ENCODE peak calls at places on chromosomes 1 and 21, in five cellular contexts. One of them, this sample, is unnamed. For H3K9me2, the result is how much of the 10 kb centered on the place peaks cover.

GRCh38 chr1:1604374-1605033 is 4.6 kb upstream of the FNDC10 start:
- DNase-seq in PC-3: no peak
- DNase-seq in MM.1S: no peak
- DNase-seq in GM23248: no peak
- DNase-seq in HCT116: no peak
- DNase-seq in this sample: no peak

GRCh38 chr1:154951901-154952657 is 3.8 kb downstream of the PBXIP1 start:
- DNase-seq in PC-3: no peak
- DNase-seq in MM.1S: peak
- DNase-seq in GM23248: no peak
- DNase-seq in HCT116: no peak
- DNase-seq in this sample: no peak

GRCh38 chr1:244846653-244847052 is 11.2 kb downstream of the COX20 start:
- DNase-seq in PC-3: no peak
- DNase-seq in MM.1S: no peak
- DNase-seq in GM23248: no peak
- DNase-seq in HCT116: no peak
- DNase-seq in this sample: no peak

GRCh38 chr1:80566123-80566522 is 1234.6 kb upstream of the ADGRL2 start:
- DNase-seq in PC-3: no peak
- DNase-seq in MM.1S: no peak
- DNase-seq in GM23248: no peak
- DNase-seq in HCT116: no peak
- DNase-seq in this sample: no peak

GRCh38 chr21:36436829-36437744 is 42.8 kb downstream of the CLDN14 start:
- DNase-seq in PC-3: no peak
- DNase-seq in MM.1S: no peak
- DNase-seq in GM23248: peak
- DNase-seq in HCT116: no peak
- DNase-seq in this sample: no peak

GRCh38 chr1:64866689-64867088 is 99.7 kb downstream of the JAK1 start:
- DNase-seq in PC-3: no peak
- DNase-seq in MM.1S: no peak
- DNase-seq in GM23248: no peak
- DNase-seq in HCT116: no peak
- DNase-seq in this sample: no peak

GRCh38 chr1:66564250-66564649 is 30.3 kb downstream of the SGIP1 start:
- DNase-seq in PC-3: peak
- DNase-seq in MM.1S: no peak
- DNase-seq in GM23248: peak
- DNase-seq in HCT116: peak
- DNase-seq in this sample: no peak

GRCh38 chr1:2837316-2837715 is 35.8 kb upstream of the TTC34 start:
- DNase-seq in PC-3: no peak
- DNase-seq in MM.1S: no peak
- DNase-seq in GM23248: no peak
- DNase-seq in HCT116: no peak
- DNase-seq in this sample: no peak

GRCh38 chr1:7186382-7187120 is 401.3 kb downstream of the CAMTA1 start:
- DNase-seq in PC-3: no peak
- DNase-seq in MM.1S: no peak
- DNase-seq in GM23248: no peak
- DNase-seq in HCT116: no peak
- DNase-seq in this sample: no peak

GRCh38 chr1:36425791-36426190 is 24.5 kb downstream of the OSCP1 start:
- DNase-seq in PC-3: peak
- DNase-seq in MM.1S: no peak
- DNase-seq in GM23248: peak
- DNase-seq in HCT116: no peak
- DNase-seq in this sample: no peak

GRCh38 chr1:98086796-98087195 is 166.0 kb upstream of the DPYD start:
- DNase-seq in PC-3: peak
- DNase-seq in MM.1S: no peak
- DNase-seq in GM23248: peak
- DNase-seq in HCT116: peak
- DNase-seq in this sample: peak

GRCh38 chr1:244214009-244214967 is 163.2 kb downstream of the ZBTB18 start:
- DNase-seq in PC-3: peak
- DNase-seq in MM.1S: no peak
- DNase-seq in GM23248: no peak
- DNase-seq in HCT116: peak
- DNase-seq in this sample: peak

GRCh38 chr1:6041432-6042062 is 4.1 kb upstream of the KCNAB2 start:
- DNase-seq in PC-3: peak
- DNase-seq in MM.1S: no peak
- DNase-seq in GM23248: peak
- DNase-seq in HCT116: no peak
- DNase-seq in this sample: peak

GRCh38 chr1:189237008-189237407 is 1240.7 kb downstream of the BRINP3 start:
- DNase-seq in PC-3: no peak
- DNase-seq in MM.1S: no peak
- DNase-seq in GM23248: no peak
- DNase-seq in HCT116: no peak
- DNase-seq in this sample: no peak

GRCh38 chr1:116987256-116987555 is 14.4 kb upstream of the CD101 start:
- DNase-seq in PC-3: no peak
- DNase-seq in MM.1S: no peak
- DNase-seq in GM23248: no peak
- DNase-seq in HCT116: no peak
- DNase-seq in this sample: peak

GRCh38 chr1:194159941-194160340 is 973.5 kb upstream of the B3GALT2 start:
- DNase-seq in PC-3: peak
- DNase-seq in MM.1S: no peak
- DNase-seq in GM23248: no peak
- DNase-seq in HCT116: peak
- DNase-seq in this sample: no peak

GRCh38 chr1:58922302-58923089 is 138.6 kb upstream of the JUN start:
- DNase-seq in PC-3: no peak
- DNase-seq in MM.1S: peak
- DNase-seq in GM23248: no peak
- DNase-seq in HCT116: no peak
- DNase-seq in this sample: peak

GRCh38 chr1:92951141-92951582 is 10.1 kb downstream of the DIPK1A start:
- DNase-seq in PC-3: peak
- DNase-seq in MM.1S: peak
- DNase-seq in GM23248: peak
- DNase-seq in HCT116: peak
- DNase-seq in this sample: peak

GRCh38 chr1:218930879-218931278 is 242.8 kb upstream of the LYPLAL1 start:
- DNase-seq in PC-3: peak
- DNase-seq in MM.1S: no peak
- DNase-seq in GM23248: no peak
- DNase-seq in HCT116: no peak
- DNase-seq in this sample: no peak

GRCh38 chr1:155713054-155713453 is 24.2 kb downstream of the DAP3 start:
- DNase-seq in PC-3: no peak
- DNase-seq in MM.1S: no peak
- DNase-seq in GM23248: no peak
- DNase-seq in HCT116: no peak
- DNase-seq in this sample: no peak

GRCh38 chr1:43238991-43239469 is 30.8 kb upstream of the TMEM125 start:
- DNase-seq in PC-3: no peak
- DNase-seq in MM.1S: no peak
- DNase-seq in GM23248: no peak
- DNase-seq in HCT116: no peak
- DNase-seq in this sample: no peak

GRCh38 chr1:59520759-59521442 is 224.0 kb downstream of the FGGY start:
- DNase-seq in PC-3: no peak
- DNase-seq in MM.1S: no peak
- DNase-seq in GM23248: no peak
- DNase-seq in HCT116: no peak
- DNase-seq in this sample: peak

GRCh38 chr1:9426291-9426711 is 113.0 kb upstream of the SLC25A33 start:
- DNase-seq in PC-3: no peak
- DNase-seq in MM.1S: peak
- DNase-seq in GM23248: no peak
- DNase-seq in HCT116: no peak
- DNase-seq in this sample: no peak

GRCh38 chr1:19872190-19872589 is 10.0 kb upstream of the OTUD3 start:
- DNase-seq in PC-3: peak
- DNase-seq in MM.1S: peak
- DNase-seq in GM23248: peak
- DNase-seq in HCT116: no peak
- DNase-seq in this sample: peak

GRCh38 chr1:148160421-148161251 is 8.6 kb upstream of the NBPF11 start:
- DNase-seq in PC-3: no peak
- DNase-seq in MM.1S: no peak
- DNase-seq in GM23248: peak
- DNase-seq in HCT116: no peak
- DNase-seq in this sample: no peak

GRCh38 chr1:78229344-78229743 is 183.6 kb downstream of the GIPC2 start:
- DNase-seq in PC-3: peak
- DNase-seq in MM.1S: no peak
- DNase-seq in GM23248: peak
- DNase-seq in HCT116: no peak
- DNase-seq in this sample: no peak

GRCh38 chr1:218983848-218984247 is 189.8 kb upstream of the LYPLAL1 start:
- DNase-seq in PC-3: no peak
- DNase-seq in MM.1S: no peak
- DNase-seq in GM23248: peak
- DNase-seq in HCT116: no peak
- DNase-seq in this sample: no peak

GRCh38 chr1:31762323-31762722 is 1.8 kb downstream of the ADGRB2 start:
- DNase-seq in PC-3: no peak
- DNase-seq in MM.1S: no peak
- DNase-seq in GM23248: no peak
- DNase-seq in HCT116: no peak
- DNase-seq in this sample: no peak

GRCh38 chr1:31761883-31762282 is 2.3 kb downstream of the ADGRB2 start:
- DNase-seq in PC-3: peak
- DNase-seq in MM.1S: no peak
- DNase-seq in GM23248: peak
- DNase-seq in HCT116: no peak
- DNase-seq in this sample: no peak

GRCh38 chr1:31760901-31761470 is 3.2 kb downstream of the ADGRB2 start:
- DNase-seq in PC-3: peak
- DNase-seq in MM.1S: no peak
- DNase-seq in GM23248: peak
- DNase-seq in HCT116: no peak
- DNase-seq in this sample: peak

GRCh38 chr1:31759266-31760023 is 4.7 kb downstream of the ADGRB2 start:
- DNase-seq in PC-3: no peak
- DNase-seq in MM.1S: no peak
- DNase-seq in GM23248: peak
- DNase-seq in HCT116: no peak
- DNase-seq in this sample: peak

DNA sequence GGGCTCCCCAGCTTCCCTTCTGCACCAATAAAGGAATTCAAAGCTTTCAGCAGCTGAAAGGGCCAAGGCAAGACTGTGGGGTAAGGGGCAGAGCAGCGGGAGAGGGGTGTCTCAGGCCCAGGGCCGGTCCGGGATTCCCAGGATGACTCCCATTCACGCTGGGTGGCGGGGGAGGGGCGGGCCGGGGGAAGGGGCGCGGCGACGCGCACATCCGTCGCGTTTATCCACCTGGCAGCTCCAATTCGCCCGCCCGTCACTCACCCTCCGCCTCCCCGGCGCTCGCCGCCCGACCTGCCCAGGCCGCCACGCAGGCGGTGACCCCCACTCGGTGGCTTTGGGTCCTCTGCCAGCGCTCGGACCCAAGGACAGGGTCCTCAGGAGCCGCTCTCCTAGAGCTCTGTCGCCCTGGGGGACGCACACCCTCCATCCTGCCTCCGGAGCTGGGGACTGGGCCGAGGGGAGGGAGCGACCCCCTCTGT is 3.7 kb downstream of the ADGRB2 start:
- DNase-seq in PC-3: peak
- DNase-seq in MM.1S: no peak
- DNase-seq in GM23248: no peak
- DNase-seq in HCT116: no peak
- DNase-seq in this sample: peak
- TF ChIP-seq EZH2 in PC-3: no peak
- TF ChIP-seq EZH2 in MM.1S: no peak
- TF ChIP-seq EZH2 in GM23248: no peak
- TF ChIP-seq EZH2 in HCT116: no peak
- TF ChIP-seq EZH2 in this sample: no peak

GRCh38 chr1:206111528-206111927 is 5.7 kb downstream of the AVPR1B start:
- DNase-seq in PC-3: no peak
- DNase-seq in MM.1S: no peak
- DNase-seq in GM23248: no peak
- DNase-seq in HCT116: no peak
- DNase-seq in this sample: peak
- TF ChIP-seq EZH2phosphoT487 in PC-3: no peak
- TF ChIP-seq EZH2phosphoT487 in MM.1S: no peak
- TF ChIP-seq EZH2phosphoT487 in GM23248: no peak
- TF ChIP-seq EZH2phosphoT487 in HCT116: no peak
- TF ChIP-seq EZH2phosphoT487 in this sample: no peak

GRCh38 chr1:114037952-114038867 is 58.9 kb downstream of the OLFML3 start:
- DNase-seq in PC-3: peak
- DNase-seq in MM.1S: no peak
- DNase-seq in GM23248: no peak
- DNase-seq in HCT116: no peak
- DNase-seq in this sample: no peak

GRCh38 chr1:114040273-114041043 is 61.2 kb downstream of the OLFML3 start:
- DNase-seq in PC-3: no peak
- DNase-seq in MM.1S: no peak
- DNase-seq in GM23248: peak
- DNase-seq in HCT116: no peak
- DNase-seq in this sample: no peak

GRCh38 chr1:114037503-114037890 is 58.2 kb downstream of the OLFML3 start:
- DNase-seq in PC-3: no peak
- DNase-seq in MM.1S: no peak
- DNase-seq in GM23248: no peak
- DNase-seq in HCT116: no peak
- DNase-seq in this sample: no peak

GRCh38 chr1:114043548-114043947 is 64.3 kb downstream of the OLFML3 start:
- DNase-seq in PC-3: no peak
- DNase-seq in MM.1S: no peak
- DNase-seq in GM23248: no peak
- DNase-seq in HCT116: no peak
- DNase-seq in this sample: no peak

GRCh38 chr1:114043046-114043445 is 63.8 kb downstream of the OLFML3 start:
- DNase-seq in PC-3: no peak
- DNase-seq in MM.1S: no peak
- DNase-seq in GM23248: no peak
- DNase-seq in HCT116: no peak
- DNase-seq in this sample: no peak
- H3K9me2 ChIP-seq in PC-3: under half
- H3K9me2 ChIP-seq in MM.1S: under half
- H3K9me2 ChIP-seq in GM23248: under half
- H3K9me2 ChIP-seq in HCT116: under half
- H3K9me2 ChIP-seq in this sample: under half

GRCh38 chr1:115837386-115837761 is 3.6 kb downstream of the NHLH2 start:
- DNase-seq in PC-3: no peak
- DNase-seq in MM.1S: no peak
- DNase-seq in GM23248: no peak
- DNase-seq in HCT116: no peak
- DNase-seq in this sample: no peak

GRCh38 chr1:115837762-115838421 is 3.0 kb downstream of the NHLH2 start:
- DNase-seq in PC-3: no peak
- DNase-seq in MM.1S: no peak
- DNase-seq in GM23248: peak
- DNase-seq in HCT116: no peak
- DNase-seq in this sample: peak

GRCh38 chr1:115838426-115838804 is 2.5 kb downstream of the NHLH2 start:
- DNase-seq in PC-3: no peak
- DNase-seq in MM.1S: no peak
- DNase-seq in GM23248: no peak
- DNase-seq in HCT116: no peak
- DNase-seq in this sample: no peak

GRCh38 chr1:115839706-115840095 is 1.2 kb downstream of the NHLH2 start:
- DNase-seq in PC-3: no peak
- DNase-seq in MM.1S: no peak
- DNase-seq in GM23248: peak
- DNase-seq in HCT116: no peak
- DNase-seq in this sample: no peak

GRCh38 chr1:115838805-115839705 is 1.9 kb downstream of the NHLH2 start:
- DNase-seq in PC-3: no peak
- DNase-seq in MM.1S: no peak
- DNase-seq in GM23248: peak
- DNase-seq in HCT116: no peak
- DNase-seq in this sample: peak
- TF ChIP-seq EZH2 in PC-3: peak
- TF ChIP-seq EZH2 in MM.1S: no peak
- TF ChIP-seq EZH2 in GM23248: peak
- TF ChIP-seq EZH2 in HCT116: no peak
- TF ChIP-seq EZH2 in this sample: peak